ENCODE peak calls at places on chromosomes 1 and 21, in seven cellular contexts. T is RWPE1; I is GM20000; E is HFFc6; V is left lung; Y is CD8-positive, alpha-beta T cell; W is NB4. L is an unnamed sample.

GRCh38 chr1:218461351-218461750 is 116.2 kb downstream of the TGFB2 start:
- DNase-seq in W (no peak), E (no peak), Y (no peak), T (no peak), I (no peak), V (no peak), L (no peak)

GRCh38 chr1:212074313-212074712 is 38.8 kb downstream of the DTL start:
- DNase-seq in V (no peak), I (no peak), Y (no peak), E (no peak), T (no peak), W (no peak), L (no peak)

GRCh38 chr1:110340207-110340468 is 961 bp downstream of the RBM15 start:
- DNase-seq in W (no peak), V (no peak), I (no peak), E (no peak), Y (no peak), T (no peak), L (no peak)

GRCh38 chr1:181551249-181551648 is 67.9 kb downstream of the CACNA1E start:
- DNase-seq in Y (no peak), I (no peak), T (no peak), V (no peak), W (no peak), E (no peak), L (no peak)

GRCh38 chr1:3651939-3652537 is at the start of gene TP73:
- DNase-seq in V (peak; percentile 80), E (no peak), T (no peak), Y (no peak), W (peak; percentile 61), I (peak; percentile 88), L (peak; percentile 21)

GRCh38 chr1:31007462-31007991 is 58.0 kb downstream of the PUM1 start:
- DNase-seq in W (no peak), T (peak; percentile 68), E (peak; percentile 88), I (no peak), V (no peak), Y (no peak), L (no peak)

GRCh38 chr1:218349365-218350021 is 4.4 kb downstream of the TGFB2 start:
- DNase-seq in V (no peak), E (no peak), T (no peak), W (no peak), Y (no peak), I (no peak), L (no peak)

GRCh38 chr1:225441314-225442119 is 13.7 kb upstream of the LBR start:
- DNase-seq in I (no peak), Y (no peak), W (no peak), E (no peak), T (no peak), V (no peak), L (no peak)

GRCh38 chr1:111648826-111649225 is 29.2 kb downstream of the RAP1A start:
- DNase-seq in T (no peak), E (no peak), I (no peak), Y (no peak), V (no peak), W (peak; percentile 20), L (no peak)

GRCh38 chr1:110421159-110421777 is 13.8 kb upstream of the LAMTOR5 start:
- DNase-seq in T (peak; percentile 24), I (no peak), Y (no peak), V (no peak), W (peak; percentile 50), E (peak; percentile 66), L (no peak)

GRCh38 chr1:42364542-42364941 is 16.1 kb upstream of the RIMKLA start:
- DNase-seq in I (no peak), V (no peak), W (no peak), E (no peak), Y (no peak), T (no peak), L (no peak)

GRCh38 chr21:31509108-31510017 is 150.1 kb upstream of the SOD1 start:
- DNase-seq in I (peak; percentile 45), Y (peak; percentile 58), V (no peak), E (no peak), W (peak; percentile 67), T (peak; percentile 81), L (no peak)

GRCh38 chr1:231642600-231643332 is 16.2 kb downstream of the DISC1 start:
- DNase-seq in I (no peak), V (no peak), W (no peak), E (no peak), T (no peak), Y (no peak), L (no peak)

GRCh38 chr1:229945795-229946194 is 121.2 kb upstream of the GALNT2 start:
- DNase-seq in T (no peak), I (no peak), V (no peak), E (no peak), Y (no peak), W (no peak), L (no peak)

GRCh38 chr1:234899041-234899787 is 229.4 kb downstream of the TOMM20 start:
- DNase-seq in V (no peak), E (peak; percentile 60), Y (no peak), T (no peak), I (no peak), W (no peak), L (no peak)

GRCh38 chr21:27339902-27340301 is 373.0 kb upstream of the ADAMTS5 start:
- DNase-seq in I (no peak), V (no peak), E (no peak), W (no peak), T (no peak), Y (no peak), L (no peak)

GRCh38 chr21:46617267-46618051 is 12.6 kb upstream of the S100B start:
- DNase-seq in Y (no peak), T (no peak), E (peak; percentile 37), I (no peak), W (no peak), V (no peak), L (no peak)

DNA sequence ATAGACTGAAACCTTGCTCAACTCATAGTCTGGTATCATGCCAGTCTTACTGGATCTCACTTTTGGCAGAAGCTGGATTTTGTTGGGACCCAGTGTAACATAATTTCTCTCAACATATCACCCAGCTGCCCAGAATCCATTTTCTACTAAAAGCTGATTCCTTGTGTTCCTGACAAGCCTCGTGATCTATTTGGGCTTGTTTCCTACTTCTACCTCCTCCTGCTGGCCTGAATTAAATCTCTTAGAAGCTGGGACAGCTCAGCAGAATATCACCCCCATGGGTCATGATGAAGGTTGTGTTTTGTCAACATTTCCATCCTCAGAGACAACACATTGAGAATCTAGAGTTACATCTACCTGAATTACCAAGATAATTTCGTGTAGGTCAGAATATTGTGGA is 7.7 kb downstream of the GOLT1A start:
- DNase-seq in T (no peak), Y (no peak), V (no peak), W (no peak), E (peak; percentile 65), I (no peak), L (no peak)
- TF ChIP-seq CTCF in T (no peak), Y (no peak), V (no peak), W (no peak), E (peak; percentile 58), I (no peak), L (no peak)

DNA sequence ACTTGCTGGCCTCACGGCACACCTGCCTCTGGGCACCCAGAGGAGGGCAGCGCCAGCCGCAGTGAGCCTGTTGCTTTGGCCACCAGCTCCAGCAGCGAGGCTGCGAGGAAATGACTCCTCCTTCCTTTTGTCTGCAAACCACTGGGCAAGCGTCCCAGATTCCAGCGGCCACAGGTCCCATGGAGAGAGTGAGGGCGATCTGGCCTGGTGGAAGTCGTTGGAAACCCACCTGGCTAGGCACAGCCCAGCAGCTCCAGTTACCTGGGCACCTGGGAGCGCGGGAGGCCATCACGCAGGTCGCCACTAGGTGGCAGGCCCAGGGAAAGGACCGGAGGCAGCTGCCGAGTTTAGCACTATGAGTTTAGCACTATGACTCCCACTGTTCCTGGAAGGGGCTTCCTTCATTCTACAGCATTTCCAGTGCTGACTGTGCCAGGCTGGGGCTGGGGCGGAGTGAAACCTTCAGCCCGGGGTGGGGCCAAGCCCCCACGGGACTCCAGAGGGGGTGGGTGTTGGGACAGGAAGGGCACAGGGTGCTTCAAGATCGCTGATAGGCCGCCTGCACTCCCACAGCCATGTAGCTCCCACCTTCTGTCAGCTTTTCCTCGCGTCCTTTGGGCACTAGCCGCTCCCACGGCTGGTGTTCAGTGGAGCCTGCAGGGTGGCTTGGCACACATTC is 1.1 kb upstream of the ESPN start:
- DNase-seq in Y (peak; percentile 65), T (peak; percentile 74), V (peak; percentile 85), E (peak; percentile 12), I (peak; percentile 90), W (peak; percentile 65), L (no peak)
- TF ChIP-seq CTCF in Y (peak; percentile 72), T (peak; percentile 90), V (peak; percentile 57), E (peak; percentile 82), I (peak; percentile 91), W (peak; percentile 89), L (peak; percentile 42)

DNA sequence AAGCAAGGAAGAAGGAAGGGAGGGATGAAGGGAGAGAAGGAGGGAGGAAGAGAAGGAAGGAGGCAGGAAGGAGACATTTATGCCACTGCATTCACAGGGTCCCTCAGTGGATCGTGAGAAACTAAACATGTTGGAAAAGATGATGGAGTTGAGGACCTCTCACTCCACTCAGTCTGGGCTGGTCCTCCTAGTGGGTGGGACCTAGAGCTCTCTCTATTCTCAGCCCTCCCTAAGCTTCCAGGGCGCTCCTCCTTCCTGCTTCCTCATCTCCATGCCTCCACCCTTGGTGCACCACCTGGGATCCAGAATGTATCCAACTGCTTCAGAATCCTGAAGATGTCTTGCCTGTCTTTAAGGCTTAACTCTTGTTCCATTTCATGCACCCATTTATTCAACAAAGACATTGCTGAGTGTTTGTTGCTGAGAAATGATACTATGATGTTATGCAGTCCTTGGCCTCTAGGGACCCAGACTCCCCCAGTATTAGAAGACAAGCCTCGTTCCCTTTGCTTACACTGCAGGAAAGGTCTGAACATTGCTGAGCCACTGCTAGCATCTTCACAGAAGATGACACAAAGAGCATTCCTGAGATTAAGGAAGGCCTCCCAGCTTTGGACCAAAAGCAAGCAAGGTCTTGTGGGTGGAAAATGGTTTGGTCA is 88.5 kb downstream of the BEND5 start:
- DNase-seq in Y (no peak), W (peak; percentile 52), V (no peak), I (no peak), E (no peak), T (no peak), L (no peak)
- TF ChIP-seq CTCF in Y (no peak), W (peak; percentile 36), V (no peak), I (no peak), E (no peak), T (no peak), L (no peak)

DNA sequence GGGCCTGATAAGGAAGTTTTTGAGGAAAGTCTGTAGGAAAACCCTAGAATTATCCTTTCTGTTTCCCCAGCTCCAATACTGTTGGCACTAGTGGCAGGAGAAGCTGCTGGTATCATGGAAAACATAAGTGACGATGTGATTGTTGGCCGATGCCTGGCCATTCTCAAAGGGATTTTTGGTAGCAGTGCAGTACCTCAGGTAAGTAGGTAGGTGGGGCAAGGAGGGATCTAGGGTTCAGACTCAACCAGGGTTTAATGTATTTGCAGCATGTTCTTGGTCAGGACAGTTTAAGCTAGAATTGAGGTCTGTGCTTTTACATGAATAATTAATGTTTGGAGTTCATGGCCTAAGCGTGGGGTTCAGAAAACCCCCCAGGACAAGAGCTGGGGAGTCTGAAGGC is 62.1 kb downstream of the KDM1A start:
- DNase-seq in W (peak; percentile 16), V (no peak), T (peak; percentile 45), I (no peak), E (no peak), Y (no peak), L (no peak)
- TF ChIP-seq CTCF in W (peak; percentile 4), V (no peak), T (no peak), I (no peak), E (peak; percentile 46), Y (no peak), L (no peak)

L was measured in D721Med.